ENCODE peak calls at places on chromosomes 13 and 19, in five cellular contexts. Z is Caco-2, G is spleen, W is choroid plexus epithelial cell, V is tibial nerve. A is an unnamed sample.

GRCh38 chr13:103164239-103164638 is 98.0 kb upstream of the SLC10A2 start:
- DNase-seq in Z (no peak), G (no peak), W (no peak), V (no peak), A (no peak)

GRCh38 chr13:30346159-30346788 is 38.9 kb upstream of the KATNAL1 start:
- DNase-seq in Z (no peak), W (no peak), G (peak), V (no peak), A (no peak)

GRCh38 chr13:71867101-71867814 is at the start of gene DACH1:
- DNase-seq in V (no peak), W (peak), G (peak), Z (peak), A (peak)

GRCh38 chr13:107339209-107339608 is 771.3 kb upstream of the ARGLU1 start:
- DNase-seq in Z (no peak), G (no peak), W (peak), V (no peak), A (peak)

GRCh38 chr13:42803563-42804212 is 22.3 kb downstream of the FAM216B start:
- DNase-seq in G (no peak), W (peak), V (no peak), Z (no peak), A (no peak)

GRCh38 chr13:99522288-99522687 is 21.0 kb downstream of the TM9SF2 start:
- DNase-seq in V (no peak), Z (no peak), W (no peak), G (no peak), A (no peak)

GRCh38 chr13:113275387-113275786 is 21.7 kb upstream of the LAMP1 start:
- DNase-seq in Z (peak), V (no peak), W (peak), G (no peak), A (peak)

GRCh38 chr13:30257433-30258099 is 49.8 kb downstream of the KATNAL1 start:
- DNase-seq in W (peak), Z (no peak), V (no peak), G (no peak), A (peak)

GRCh38 chr19:39599116-39599515 is 3.2 kb upstream of the LGALS13 start:
- DNase-seq in Z (no peak), G (no peak), V (no peak), W (peak), A (peak)

GRCh38 chr19:48121909-48122371 is 11.3 kb upstream of the PLA2G4C start:
- DNase-seq in G (peak), W (peak), V (no peak), Z (no peak), A (peak)

GRCh38 chr13:92677571-92677970 is 549.0 kb upstream of the GPC6 start:
- DNase-seq in V (no peak), G (no peak), W (no peak), Z (no peak), A (no peak)

GRCh38 chr19:45527731-45528130 is 20.5 kb downstream of the VASP start:
- DNase-seq in G (no peak), V (no peak), W (no peak), Z (no peak), A (no peak)

GRCh38 chr13:112965103-112965502 is 3.9 kb upstream of the MCF2L start:
- DNase-seq in G (peak), W (no peak), Z (peak), V (no peak), A (no peak)

GRCh38 chr13:33639640-33640080 is 178.3 kb upstream of the RFC3 start:
- DNase-seq in V (no peak), G (no peak), Z (no peak), W (no peak), A (no peak)

GRCh38 chr19:47497073-47497766 is 13.2 kb upstream of the KPTN start:
- DNase-seq in V (no peak), G (no peak), W (no peak), Z (no peak), A (no peak)

GRCh38 chr19:47766670-47767069 is 11.8 kb upstream of the SELENOW start:
- DNase-seq in G (no peak), W (no peak), V (no peak), Z (no peak), A (no peak)

GRCh38 chr19:49347835-49348234 is 12.6 kb downstream of the CD37 start:
- DNase-seq in W (peak), G (peak), Z (peak), V (no peak), A (peak)

GRCh38 chr19:4640247-4641000 is 1.1 kb downstream of the TNFAIP8L1 start:
- DNase-seq in Z (no peak), W (no peak), G (peak), V (no peak), A (no peak)

GRCh38 chr19:1064661-1065605 is 2.0 kb upstream of the ARHGAP45 start:
- DNase-seq in V (no peak), G (peak), Z (peak), W (peak), A (peak)

GRCh38 chr13:51557875-51558604 is 26.2 kb upstream of the WDFY2 start:
- DNase-seq in G (no peak), V (no peak), W (peak), Z (no peak), A (peak)

GRCh38 chr19:50565984-50566903 is 2.0 kb downstream of the LRRC4B start:
- DNase-seq in G (no peak), W (no peak), Z (no peak), V (no peak), A (no peak)

GRCh38 chr19:35088514-35088913 is 27.1 kb upstream of the FXYD3 start:
- DNase-seq in Z (no peak), G (no peak), W (peak), V (no peak), A (peak)

GRCh38 chr13:114021464-114022308 is 47.8 kb upstream of the C13orf46 start:
- DNase-seq in V (no peak), Z (no peak), W (no peak), G (no peak), A (no peak)

GRCh38 chr19:49946415-49946814 is 14.6 kb downstream of the SIGLEC11 start:
- DNase-seq in Z (no peak), G (peak), V (no peak), W (no peak), A (no peak)

GRCh38 chr19:3607398-3608078 is 863 bp upstream of the TBXA2R start:
- DNase-seq in W (no peak), V (no peak), Z (no peak), G (peak), A (peak)

GRCh38 chr13:50668044-50668443 is 175.4 kb downstream of the DLEU7 start:
- DNase-seq in Z (no peak), V (no peak), G (no peak), W (no peak), A (no peak)

GRCh38 chr19:20256606-20257005 is 89.6 kb downstream of the ZNF486 start:
- DNase-seq in V (no peak), Z (no peak), W (no peak), G (no peak), A (no peak)

DNA sequence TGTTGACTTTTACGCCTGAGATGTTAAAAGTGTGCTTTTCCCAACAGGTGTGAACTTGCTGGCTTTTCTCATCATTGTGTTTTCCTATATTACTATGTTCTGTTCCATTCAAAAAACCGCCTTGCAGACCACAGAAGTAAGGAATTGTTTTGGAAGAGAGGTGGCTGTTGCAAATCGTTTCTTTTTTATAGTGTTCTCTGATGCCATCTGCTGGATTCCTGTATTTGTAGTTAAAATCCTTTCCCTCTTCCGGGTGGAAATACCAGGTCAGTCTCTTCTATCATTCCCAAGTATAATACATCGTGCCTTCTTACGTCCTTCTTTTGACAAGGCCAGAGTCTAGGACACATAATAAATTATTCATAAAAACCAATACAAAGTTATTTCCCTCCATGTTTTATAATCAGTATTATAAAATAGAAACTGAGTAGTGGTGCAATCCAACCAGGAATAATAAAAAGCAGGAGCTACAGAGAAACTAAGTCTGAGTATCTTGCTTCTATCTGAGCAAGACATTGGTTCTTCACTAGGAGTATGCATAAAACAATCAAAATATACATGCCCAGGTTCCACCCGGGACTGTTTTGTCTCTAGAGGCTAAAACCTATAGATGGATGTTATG is 57.9 kb downstream of the RXFP2 start:
- DNase-seq in W (peak), G (no peak), V (no peak), Z (no peak), A (peak)
- TF ChIP-seq CTCF in W (peak), G (peak), V (peak), Z (peak), A (peak)

DNA sequence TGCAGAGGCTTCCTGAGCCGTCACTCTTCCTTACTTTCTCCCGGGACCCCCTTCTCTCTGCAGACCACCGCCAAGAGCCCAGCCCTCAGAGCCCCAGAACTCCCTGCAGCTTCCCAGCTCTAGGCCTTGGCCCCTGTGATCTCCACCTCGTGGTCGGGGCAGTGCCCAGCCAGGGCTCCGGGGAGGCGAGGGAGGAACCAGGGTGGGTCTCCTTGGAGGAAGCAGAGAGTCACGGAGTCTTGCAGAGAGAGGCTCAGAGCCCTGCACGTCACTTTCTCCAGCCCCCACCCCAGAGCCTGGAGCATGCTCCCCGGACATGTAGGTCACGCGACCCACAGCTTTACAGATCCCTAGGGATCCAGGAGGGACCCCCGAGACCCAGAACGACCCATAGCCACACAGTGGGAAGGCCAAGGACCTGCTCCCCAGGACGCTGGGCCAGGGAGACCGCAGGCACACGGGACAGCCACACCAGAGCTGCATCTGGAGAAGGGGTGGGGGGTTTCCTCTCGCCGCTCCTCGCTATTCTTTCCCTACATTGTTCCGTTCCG is 11.9 kb downstream of the GADD45B start:
- DNase-seq in Z (no peak), G (no peak), V (no peak), W (no peak), A (no peak)
- H3K4me3 ChIP-seq in Z (no peak), G (no peak), V (no peak), W (no peak), A (no peak)

GRCh38 chr19:31232220-31232619 is 117.0 kb downstream of the TSHZ3 start:
- DNase-seq in V (no peak), Z (no peak), W (peak), G (no peak), A (peak)
- TF ChIP-seq CTCF in V (no peak), Z (no peak), W (peak), G (no peak), A (no peak)

GRCh38 chr13:105847532-105848295 is 687.7 kb downstream of the EFNB2 start:
- DNase-seq in Z (no peak), V (no peak), G (no peak), W (peak), A (peak)

GRCh38 chr13:105846923-105847322 is 688.5 kb downstream of the EFNB2 start:
- DNase-seq in V (no peak), W (no peak), Z (no peak), G (no peak), A (no peak)

DNA sequence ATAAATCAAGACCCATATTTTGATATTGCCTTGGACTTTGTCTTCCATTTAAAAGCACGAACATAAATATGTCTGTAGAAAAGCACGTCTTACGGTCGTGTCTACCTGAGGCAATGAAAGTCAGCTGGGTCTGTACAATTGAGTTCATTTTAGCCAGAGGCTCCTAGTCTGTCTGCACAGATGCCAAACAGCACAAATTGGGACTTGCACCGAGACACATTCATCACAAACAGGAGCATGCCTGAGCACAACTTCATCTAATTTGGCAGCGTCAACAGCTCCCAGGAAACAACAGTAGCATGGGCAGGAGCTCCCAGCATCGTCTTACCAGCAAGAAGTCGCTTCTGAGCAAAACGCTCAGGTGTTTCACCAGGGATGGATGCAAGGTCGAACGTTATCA is 687.0 kb downstream of the EFNB2 start:
- DNase-seq in G (no peak), W (no peak), Z (no peak), V (no peak), A (peak)
- H3K4me3 ChIP-seq in G (no peak), W (no peak), Z (no peak), V (no peak), A (no peak)

GRCh38 chr13:110714798-110715394 is 1.4 kb downstream of the ING1 start:
- DNase-seq in G (peak), Z (peak), W (peak), V (peak), A (peak)

GRCh38 chr13:110713981-110714797 is 689 bp downstream of the ING1 start:
- DNase-seq in W (peak), V (peak), G (peak), Z (peak), A (peak)

GRCh38 chr13:110716235-110716505 is 2.7 kb downstream of the ING1 start:
- DNase-seq in V (peak), G (no peak), Z (peak), W (peak), A (peak)

GRCh38 chr13:110713642-110713952 is at the start of gene ING1:
- DNase-seq in W (no peak), G (no peak), Z (no peak), V (no peak), A (no peak)

DNA sequence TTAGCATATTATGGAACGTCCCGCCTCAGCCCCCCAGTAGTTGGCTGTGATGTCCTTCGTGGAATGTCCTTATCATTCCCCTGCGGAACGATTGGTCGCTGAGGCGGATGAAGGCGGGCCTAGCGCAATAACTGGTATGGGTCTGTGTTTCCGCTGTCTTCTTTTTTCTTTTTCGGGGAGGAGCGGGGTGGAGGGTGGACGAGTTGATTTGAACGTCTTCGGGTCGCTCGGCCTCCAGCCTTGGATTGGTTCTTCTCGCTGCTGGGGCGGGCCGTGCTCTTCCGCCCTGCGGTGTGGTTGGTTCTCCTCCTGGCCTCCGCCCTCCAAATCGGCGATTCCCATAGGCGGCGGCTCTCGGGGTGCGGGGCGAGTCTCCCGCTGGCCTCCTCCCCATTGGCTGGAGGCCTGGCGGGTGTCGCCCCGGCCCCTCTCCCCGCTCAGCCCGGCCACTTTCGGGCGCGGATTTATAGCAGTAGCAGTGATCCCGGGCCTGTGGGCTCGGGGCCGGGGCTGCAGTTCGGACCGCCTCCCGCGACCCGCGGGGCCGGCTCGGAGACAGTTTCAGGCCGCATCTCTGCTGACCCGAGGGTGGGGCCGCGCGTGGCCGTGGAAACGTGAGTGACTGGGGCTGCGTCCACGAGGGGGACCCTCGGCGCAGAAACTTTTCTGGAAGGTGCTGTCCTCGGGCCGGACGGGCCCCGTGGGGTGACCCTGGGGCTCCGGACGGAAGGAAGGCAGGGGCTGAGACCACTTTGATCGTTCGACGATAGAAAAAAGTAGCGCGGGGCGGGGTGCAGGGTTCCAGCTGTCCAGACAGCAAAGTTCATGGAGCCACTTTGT is 2.1 kb downstream of the ING1 start:
- DNase-seq in V (peak), W (peak), Z (peak), G (peak), A (peak)
- TF ChIP-seq CTCF in V (no peak), W (peak), Z (peak), G (peak), A (no peak)

GRCh38 chr19:7883796-7884570 is 4.3 kb upstream of the LRRC8E start:
- DNase-seq in V (no peak), G (no peak), Z (no peak), W (peak), A (no peak)
- H3K4me3 ChIP-seq in V (no peak), G (no peak), Z (no peak), W (no peak), A (no peak)

GRCh38 chr19:18254546-18255500 is 19.4 kb downstream of the IQCN start:
- DNase-seq in G (no peak), Z (no peak), W (no peak), V (no peak), A (no peak)
- TF ChIP-seq CTCF in G (no peak), Z (peak), W (no peak), V (no peak), A (no peak)

DNA sequence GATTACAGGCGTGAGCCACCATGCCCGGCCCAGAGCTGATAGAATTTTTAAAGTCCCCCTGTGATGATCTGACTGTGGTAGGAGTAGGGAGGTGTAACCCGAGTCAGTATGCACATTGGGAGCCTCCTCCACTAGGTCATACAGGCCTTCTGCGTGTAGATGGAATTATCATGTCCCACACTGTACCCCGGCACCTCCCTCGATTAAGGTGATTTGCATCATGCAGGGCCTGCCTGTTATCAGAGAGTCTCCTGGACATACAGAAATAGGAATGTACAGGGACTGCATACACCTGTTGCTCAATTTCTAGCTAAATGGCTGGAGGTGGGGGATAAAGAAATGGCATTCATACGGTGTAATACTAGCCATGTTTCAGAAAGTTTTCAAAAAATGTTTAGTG is 922 bp upstream of the ERVK3-1 start:
- DNase-seq in V (no peak), Z (no peak), W (no peak), G (peak), A (no peak)
- H3K4me3 ChIP-seq in V (peak), Z (peak), W (no peak), G (no peak), A (no peak)

DNA sequence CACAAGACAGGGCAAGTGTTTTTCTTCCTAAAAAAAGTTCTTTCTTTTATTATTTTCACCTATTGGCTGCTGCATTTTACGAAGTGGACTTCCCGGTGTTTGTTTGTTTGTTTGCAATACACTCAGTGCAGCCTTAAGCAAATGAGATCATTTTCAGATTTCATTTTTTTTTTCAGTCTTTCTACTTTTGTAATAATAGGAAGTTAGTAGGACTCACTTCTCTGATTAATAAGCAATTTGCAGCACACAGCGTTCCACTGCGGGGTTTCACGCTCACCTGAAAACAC is 128.3 kb downstream of the STK24 start:
- DNase-seq in W (no peak), Z (no peak), G (no peak), V (no peak), A (no peak)
- TF ChIP-seq CTCF in W (no peak), Z (no peak), G (no peak), V (no peak), A (no peak)

GRCh38 chr19:13056052-13056660 is 46.5 kb downstream of the LYL1 start:
- DNase-seq in W (peak), Z (no peak), G (no peak), V (no peak), A (peak)
- H3K4me3 ChIP-seq in W (no peak), Z (no peak), G (no peak), V (peak), A (no peak)

A was measured in astrocyte of the spinal cord.